ENCODE peak calls at places on chromosome 15, in eight cellular contexts. U is upper lobe of right lung; S is H9; F is testis; P is kidney; A is naive thymus-derived CD4-positive, alpha-beta T cell; J is cardiac muscle cell; V is mucosa of descending colon. D is an unnamed sample.

GRCh38 chr15:37135225-37135624 is 34.9 kb upstream of the MEIS2 start:
- DNase-seq in U (no peak), S (peak; percentile 31), F (no peak), P (no peak), A (no peak), J (peak; percentile 58), V (no peak), D (no peak)

GRCh38 chr15:56831467-56831866 is 87.0 kb upstream of the TCF12 start:
- DNase-seq in U (no peak), S (no peak), F (no peak), P (no peak), A (no peak), J (no peak), V (no peak), D (no peak)

GRCh38 chr15:91515188-91515754 is 338.2 kb upstream of the SLCO3A1 start:
- DNase-seq in U (no peak), S (no peak), F (no peak), P (no peak), A (no peak), J (no peak), V (no peak), D (peak; percentile 71)

GRCh38 chr15:72934006-72934405 is 118.3 kb upstream of the NEO1 start:
- DNase-seq in U (no peak), S (no peak), F (no peak), P (no peak), A (no peak), J (no peak), V (no peak), D (no peak)

GRCh38 chr15:25568751-25569150 is 129.9 kb upstream of the UBE3A start:
- DNase-seq in U (no peak), S (no peak), F (peak; percentile 59), P (no peak), A (no peak), J (no peak), V (no peak), D (peak; percentile 28)

GRCh38 chr15:100437261-100437660 is 91.5 kb downstream of the CERS3 start:
- DNase-seq in U (no peak), S (no peak), F (no peak), P (no peak), A (no peak), J (no peak), V (no peak), D (no peak)

GRCh38 chr15:50425219-50425618 is 1.0 kb downstream of the USP8 start:
- DNase-seq in U (no peak), S (no peak), F (no peak), P (no peak), A (no peak), J (no peak), V (no peak), D (no peak)

GRCh38 chr15:81865850-81866537 is 179.8 kb downstream of the MEX3B start:
- DNase-seq in U (no peak), S (no peak), F (no peak), P (no peak), A (no peak), J (no peak), V (no peak), D (no peak)

GRCh38 chr15:48785195-48785594 is 25.7 kb downstream of the CEP152 start:
- DNase-seq in U (no peak), S (no peak), F (peak; percentile 42), P (no peak), A (no peak), J (no peak), V (no peak), D (peak; percentile 86)

GRCh38 chr15:52496776-52497470 is 31.8 kb downstream of the MYO5A start:
- DNase-seq in U (no peak), S (no peak), F (no peak), P (no peak), A (no peak), J (no peak), V (no peak), D (no peak)

GRCh38 chr15:64314456-64314855 is 41.5 kb downstream of the CSNK1G1 start:
- DNase-seq in U (no peak), S (no peak), F (no peak), P (no peak), A (no peak), J (no peak), V (no peak), D (no peak)

GRCh38 chr15:94509259-94509658 is 277.9 kb downstream of the MCTP2 start:
- DNase-seq in U (no peak), S (no peak), F (no peak), P (no peak), A (no peak), J (no peak), V (no peak), D (no peak)

GRCh38 chr15:43256341-43256740 is 10.4 kb downstream of the TGM5 start:
- DNase-seq in U (no peak), S (no peak), F (no peak), P (no peak), A (no peak), J (no peak), V (no peak), D (no peak)

GRCh38 chr15:39534996-39535395 is 45.9 kb upstream of the THBS1 start:
- DNase-seq in U (no peak), S (no peak), F (no peak), P (no peak), A (no peak), J (no peak), V (no peak), D (no peak)

GRCh38 chr15:79721256-79721655 is 175.6 kb downstream of the MTHFS start:
- DNase-seq in U (no peak), S (no peak), F (no peak), P (no peak), A (no peak), J (no peak), V (no peak), D (no peak)

GRCh38 chr15:33156021-33156420 is 38.5 kb downstream of the FMN1 start:
- DNase-seq in U (no peak), S (no peak), F (no peak), P (no peak), A (no peak), J (no peak), V (no peak), D (no peak)

GRCh38 chr15:67998599-67999122 is 55.5 kb upstream of the PIAS1 start:
- DNase-seq in U (no peak), S (no peak), F (no peak), P (no peak), A (no peak), J (no peak), V (peak; percentile 84), D (no peak)

GRCh38 chr15:78938608-78939488 is 6.0 kb downstream of the CTSH start:
- DNase-seq in U (no peak), S (no peak), F (no peak), P (no peak), A (no peak), J (no peak), V (no peak), D (no peak)

GRCh38 chr15:27479232-27480140 is 508.5 kb downstream of the GABRG3 start:
- DNase-seq in U (no peak), S (no peak), F (no peak), P (no peak), A (no peak), J (no peak), V (no peak), D (no peak)

GRCh38 chr15:40737048-40737447 is 18.0 kb downstream of the RMDN3 start:
- DNase-seq in U (no peak), S (no peak), F (no peak), P (no peak), A (no peak), J (no peak), V (no peak), D (no peak)

GRCh38 chr15:61396235-61396927 is 167.3 kb upstream of the RORA start:
- DNase-seq in U (no peak), S (no peak), F (no peak), P (no peak), A (no peak), J (no peak), V (no peak), D (no peak)

DNA sequence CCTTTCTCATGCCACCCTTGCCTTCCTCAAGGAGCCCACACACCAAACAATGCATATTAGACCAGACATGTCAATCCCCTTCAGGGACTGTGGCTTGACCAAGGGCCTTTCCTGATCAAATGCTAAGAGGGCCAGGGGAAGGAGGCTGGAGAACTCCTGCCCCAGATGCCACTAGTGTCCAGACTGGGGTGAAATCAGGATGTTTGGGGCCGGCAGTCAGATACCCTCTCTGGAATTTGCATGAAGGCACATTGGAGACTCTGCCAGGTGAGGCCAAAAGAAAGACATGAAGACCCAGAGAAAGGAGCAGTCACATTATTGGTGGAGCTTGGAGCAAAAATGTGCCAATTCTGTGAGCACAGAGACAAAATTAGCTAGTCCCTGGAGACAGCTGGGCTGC is 154.1 kb downstream of the TLE3 start:
- DNase-seq in U (no peak), S (no peak), F (no peak), P (no peak), A (no peak), J (no peak), V (no peak), D (no peak)
- H3K4me1 ChIP-seq in U (no peaks in the 10 kb centered on the region), S (no peaks in the 10 kb centered on the region), F (no peaks in the 10 kb centered on the region), P (no peaks in the 10 kb centered on the region), A (no peaks in the 10 kb centered on the region), J (no peaks in the 10 kb centered on the region), V (no peaks in the 10 kb centered on the region), D (no peaks in the 10 kb centered on the region)

GRCh38 chr15:22955544-22956085 is 24.6 kb downstream of the CYFIP1 start:
- DNase-seq in U (no peak), S (no peak), F (no peak), P (no peak), A (no peak), J (no peak), V (no peak), D (no peak)
- H3K4me1 ChIP-seq in U (peaks cover 69% of the 10 kb centered on the region), S (no peaks in the 10 kb centered on the region), F (peaks cover 5% of the 10 kb centered on the region), P (peaks cover 22% of the 10 kb centered on the region), A (no peaks in the 10 kb centered on the region), J (no peaks in the 10 kb centered on the region), V (peaks cover 4% of the 10 kb centered on the region), D (peaks cover 15% of the 10 kb centered on the region)

GRCh38 chr15:77145370-77145769 is 74.5 kb upstream of the TSPAN3 start:
- DNase-seq in U (no peak), S (no peak), F (no peak), P (no peak), A (no peak), J (no peak), V (no peak), D (no peak)
- H3K4me1 ChIP-seq in U (peaks cover 19% of the 10 kb centered on the region), S (no peaks in the 10 kb centered on the region), F (peaks cover 4% of the 10 kb centered on the region), P (no peaks in the 10 kb centered on the region), A (no peaks in the 10 kb centered on the region), J (no peaks in the 10 kb centered on the region), V (no peaks in the 10 kb centered on the region), D (peaks cover 3% of the 10 kb centered on the region)

DNA sequence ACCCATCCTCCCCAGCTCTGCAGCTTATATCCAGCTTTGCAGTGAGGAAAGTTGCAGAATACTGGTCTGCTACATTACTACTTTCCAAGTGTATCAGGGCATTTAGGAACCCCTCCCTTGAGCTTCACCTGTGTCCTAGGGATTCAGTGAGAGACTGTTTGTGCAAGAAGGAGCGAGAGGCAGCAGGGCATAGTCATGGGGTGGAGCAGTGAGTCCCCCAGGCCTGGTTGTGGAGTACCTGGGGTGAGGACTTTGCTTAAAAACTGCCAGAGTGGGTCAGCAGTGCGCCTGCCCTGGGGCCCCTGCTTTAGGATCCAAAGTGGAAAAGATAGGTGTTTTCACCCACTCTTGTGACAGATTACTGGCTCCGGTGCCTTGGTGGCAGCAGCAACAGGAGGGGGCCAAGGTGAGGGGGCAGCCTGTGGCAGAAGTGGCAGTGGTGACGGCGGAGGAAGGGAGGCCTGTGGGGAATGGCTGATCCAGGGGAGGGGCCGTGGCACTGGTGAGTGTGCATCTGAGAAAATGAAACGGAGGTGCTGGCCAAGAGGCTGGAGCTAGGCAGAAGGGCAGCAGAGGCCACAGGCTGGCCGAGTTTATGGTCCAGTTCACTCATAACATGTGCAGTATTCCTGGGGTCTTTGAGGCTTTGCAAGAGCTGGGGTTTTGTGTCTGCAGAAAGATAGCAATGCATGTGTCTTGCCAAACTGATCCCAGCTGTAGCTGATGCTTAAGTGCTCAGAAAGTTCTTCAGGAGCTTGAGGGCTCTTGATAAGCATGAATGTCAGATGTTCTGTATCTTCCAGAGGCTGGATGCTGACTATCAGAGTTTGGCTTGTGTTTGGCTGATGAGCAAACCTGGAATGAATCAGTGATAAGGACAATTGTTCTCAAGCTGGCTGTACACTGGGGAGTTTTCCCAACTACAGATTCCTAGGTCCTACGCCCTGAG is 43.4 kb downstream of the GOLGA6A start:
- DNase-seq in U (no peak), S (no peak), F (no peak), P (no peak), A (no peak), J (no peak), V (no peak), D (peak; percentile 68)
- H3K4me1 ChIP-seq in U (peaks cover 22% of the 10 kb centered on the region), S (peaks cover 3% of the 10 kb centered on the region), F (peaks cover 40% of the 10 kb centered on the region), P (peaks cover 13% of the 10 kb centered on the region), A (no peaks in the 10 kb centered on the region), J (peaks cover 11% of the 10 kb centered on the region), V (peaks cover 2% of the 10 kb centered on the region), D (peaks cover 13% of the 10 kb centered on the region)